ENCODE peak calls at places on chromosomes 12 and 14, in six cellular contexts. E is left lung, Y is upper lobe of right lung, J is GM13976, L is lung, F is right atrium auricular region. N is an unnamed sample.

GRCh38 chr12:5586201-5586600 is 154.3 kb downstream of the NTF3 start:
- DNase-seq in J (no peak), L (no peak), E (no peak), F (no peak), Y (no peak), N (no peak)

GRCh38 chr12:6819069-6820030 is 2.3 kb upstream of the GPR162 start:
- DNase-seq in Y (no peak), E (no peak), L (no peak), F (no peak), J (no peak), N (no peak)

GRCh38 chr12:12992418-12993175 is 7.5 kb downstream of the HEBP1 start:
- DNase-seq in E (no peak), J (no peak), F (peak; percentile 80), Y (peak; percentile 73), L (peak; percentile 59), N (peak; percentile 87)

GRCh38 chr12:52023976-52024688 is 17.4 kb downstream of the TAMALIN start:
- DNase-seq in L (no peak), E (no peak), Y (no peak), F (no peak), J (no peak), N (no peak)

GRCh38 chr14:56742391-56742790 is 67.9 kb downstream of the OTX2 start:
- DNase-seq in J (no peak), F (no peak), Y (no peak), E (no peak), L (no peak), N (no peak)

GRCh38 chr12:54993181-54993835 is 8.7 kb upstream of the TESPA1 start:
- DNase-seq in E (no peak), F (no peak), L (peak; percentile 48), J (peak; percentile 61), Y (no peak), N (peak; percentile 20)

GRCh38 chr14:103207038-103207403 is 83.8 kb downstream of the TNFAIP2 start:
- DNase-seq in J (no peak), E (no peak), Y (peak; percentile 82), F (peak; percentile 88), L (peak; percentile 66), N (peak; percentile 83)

GRCh38 chr12:75315518-75315917 is 14.6 kb downstream of the CAPS2 start:
- DNase-seq in Y (no peak), L (no peak), F (no peak), J (no peak), E (no peak), N (no peak)

GRCh38 chr12:127165567-127166392 is 1101.2 kb upstream of the TMEM132C start:
- DNase-seq in F (peak; percentile 84), J (peak; percentile 67), E (peak; percentile 93), L (peak; percentile 77), Y (peak; percentile 93), N (peak; percentile 81)

GRCh38 chr12:7609051-7609450 is 56.7 kb downstream of the APOBEC1 start:
- DNase-seq in F (no peak), Y (no peak), E (no peak), L (no peak), J (no peak), N (no peak)

GRCh38 chr12:30884804-30885203 is 41.7 kb upstream of the TSPAN11 start:
- DNase-seq in Y (no peak), J (no peak), F (no peak), E (no peak), L (no peak), N (no peak)

GRCh38 chr14:59283380-59283779 is 94.9 kb downstream of the DAAM1 start:
- DNase-seq in Y (no peak), L (no peak), F (no peak), J (no peak), E (no peak), N (no peak)

GRCh38 chr12:46795988-46796387 is 29.8 kb downstream of the SLC38A4 start:
- DNase-seq in J (no peak), F (no peak), L (no peak), Y (no peak), E (no peak), N (no peak)

GRCh38 chr12:132835076-132835870 is 6.6 kb upstream of the GOLGA3 start:
- DNase-seq in Y (no peak), J (no peak), L (no peak), E (no peak), F (no peak), N (no peak)

GRCh38 chr14:33475623-33476022 is 475.3 kb downstream of the EGLN3 start:
- DNase-seq in E (no peak), F (no peak), Y (no peak), L (no peak), J (no peak), N (no peak)

GRCh38 chr14:90111895-90112534 is 50.2 kb downstream of the KCNK13 start:
- DNase-seq in J (no peak), L (no peak), F (no peak), Y (no peak), E (no peak), N (no peak)

GRCh38 chr14:53306267-53306721 is 153.2 kb upstream of the DDHD1 start:
- DNase-seq in E (no peak), Y (peak; percentile 65), L (peak; percentile 39), F (no peak), J (peak; percentile 22), N (peak; percentile 48)

GRCh38 chr14:61102549-61103466 is 121.8 kb downstream of the SLC38A6 start:
- DNase-seq in F (no peak), J (no peak), L (no peak), E (no peak), Y (no peak), N (no peak)

GRCh38 chr14:91223028-91223783 is 21.3 kb downstream of the GPR68 start:
- DNase-seq in E (no peak), J (no peak), Y (no peak), F (no peak), L (no peak), N (no peak)

DNA sequence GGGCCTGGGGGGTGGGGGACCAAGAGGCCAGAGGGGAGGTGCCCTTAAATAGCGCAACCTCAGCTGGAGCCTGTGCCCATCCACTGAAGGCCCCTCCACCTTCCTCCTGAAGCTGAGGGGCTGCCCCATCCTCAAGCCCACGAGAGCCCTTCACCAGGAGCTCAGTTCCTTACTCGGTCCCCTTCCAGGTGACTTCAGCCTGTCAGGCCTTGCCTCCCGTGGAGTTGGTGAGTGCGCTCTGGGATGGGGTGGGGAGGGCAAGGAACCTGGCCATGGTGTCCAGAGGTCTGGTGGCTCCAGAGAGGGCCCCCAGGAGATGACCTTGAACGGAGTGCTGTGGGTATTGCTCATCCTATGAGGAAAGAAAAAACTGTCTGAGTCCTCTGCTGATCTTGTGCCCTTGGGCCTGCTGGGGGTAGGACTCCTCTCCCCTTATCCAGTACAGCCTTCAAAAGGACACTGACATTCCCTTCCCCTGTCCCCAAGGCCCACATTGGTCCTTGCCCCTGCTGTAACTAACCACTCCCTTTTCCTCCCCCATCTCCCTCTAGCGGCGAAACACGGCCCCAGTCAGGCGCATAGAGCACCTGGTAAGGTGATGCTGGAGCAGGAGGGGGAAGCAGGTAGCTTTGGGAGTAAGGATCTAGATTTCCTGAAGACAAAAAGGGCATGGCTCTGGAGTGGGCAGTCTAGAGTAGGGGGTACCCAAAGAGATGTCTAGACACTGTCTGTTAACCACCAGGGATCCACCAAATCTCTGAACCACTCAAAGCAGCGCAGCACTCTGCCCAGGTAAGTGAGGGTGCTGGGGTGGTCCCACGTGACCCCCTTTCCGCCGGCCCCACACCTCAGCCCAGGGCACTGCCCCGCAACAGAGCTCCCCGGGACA is 3.6 kb downstream of the TNS2 start:
- DNase-seq in F (no peak), Y (peak; percentile 86), E (no peak), J (no peak), L (peak; percentile 84), N (no peak)
- TF ChIP-seq CTCF in F (peak; percentile 75), Y (peak; percentile 67), E (peak; percentile 37), J (peak; percentile 64), L (peak; percentile 22), N (peak; percentile 64)

GRCh38 chr14:35533357-35534129 is 421 bp upstream of the INSM2 start:
- DNase-seq in L (peak; percentile 30), J (peak; percentile 81), Y (peak; percentile 80), F (no peak), E (peak; percentile 89), N (no peak)

GRCh38 chr14:35532783-35533356 is 1.1 kb upstream of the INSM2 start:
- DNase-seq in F (no peak), J (no peak), L (no peak), E (no peak), Y (no peak), N (no peak)

GRCh38 chr14:35534884-35535793 is 1.2 kb downstream of the INSM2 start:
- DNase-seq in F (no peak), J (peak; percentile 90), L (peak; percentile 60), E (peak; percentile 88), Y (peak; percentile 82), N (peak; percentile 12)

GRCh38 chr14:35535794-35536112 is 1.8 kb downstream of the INSM2 start:
- DNase-seq in Y (no peak), F (no peak), E (no peak), L (no peak), J (no peak), N (no peak)

GRCh38 chr14:35534130-35534883 is at the start of gene INSM2:
- DNase-seq in Y (peak; percentile 66), J (peak; percentile 33), L (no peak), F (no peak), E (peak; percentile 74), N (no peak)
- TF ChIP-seq CTCF in Y (no peak), J (no peak), L (no peak), F (no peak), E (no peak), N (no peak)

DNA sequence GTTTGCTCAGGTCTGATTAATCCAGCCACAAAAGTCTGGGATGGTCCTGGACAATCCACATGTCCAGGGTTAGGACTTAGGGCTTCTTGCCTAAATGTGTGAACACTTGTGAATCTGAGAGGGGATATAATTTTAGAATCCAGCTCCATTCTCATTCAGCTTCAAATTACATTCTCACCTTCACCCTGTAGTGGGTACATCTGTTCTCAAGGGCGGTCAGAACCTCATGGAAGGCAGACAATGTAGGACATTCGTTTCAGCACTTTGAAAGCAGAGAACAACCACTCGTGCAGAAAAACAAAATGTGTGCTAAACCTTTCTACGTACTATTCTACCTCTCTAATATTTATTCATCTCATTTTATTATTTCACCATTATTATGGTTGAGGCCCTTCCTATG is 1.2 kb downstream of the TMEM229B start:
- DNase-seq in L (no peak), Y (no peak), E (no peak), J (no peak), F (no peak), N (no peak)
- TF ChIP-seq CTCF in L (no peak), Y (no peak), E (no peak), J (no peak), F (no peak), N (no peak)

DNA sequence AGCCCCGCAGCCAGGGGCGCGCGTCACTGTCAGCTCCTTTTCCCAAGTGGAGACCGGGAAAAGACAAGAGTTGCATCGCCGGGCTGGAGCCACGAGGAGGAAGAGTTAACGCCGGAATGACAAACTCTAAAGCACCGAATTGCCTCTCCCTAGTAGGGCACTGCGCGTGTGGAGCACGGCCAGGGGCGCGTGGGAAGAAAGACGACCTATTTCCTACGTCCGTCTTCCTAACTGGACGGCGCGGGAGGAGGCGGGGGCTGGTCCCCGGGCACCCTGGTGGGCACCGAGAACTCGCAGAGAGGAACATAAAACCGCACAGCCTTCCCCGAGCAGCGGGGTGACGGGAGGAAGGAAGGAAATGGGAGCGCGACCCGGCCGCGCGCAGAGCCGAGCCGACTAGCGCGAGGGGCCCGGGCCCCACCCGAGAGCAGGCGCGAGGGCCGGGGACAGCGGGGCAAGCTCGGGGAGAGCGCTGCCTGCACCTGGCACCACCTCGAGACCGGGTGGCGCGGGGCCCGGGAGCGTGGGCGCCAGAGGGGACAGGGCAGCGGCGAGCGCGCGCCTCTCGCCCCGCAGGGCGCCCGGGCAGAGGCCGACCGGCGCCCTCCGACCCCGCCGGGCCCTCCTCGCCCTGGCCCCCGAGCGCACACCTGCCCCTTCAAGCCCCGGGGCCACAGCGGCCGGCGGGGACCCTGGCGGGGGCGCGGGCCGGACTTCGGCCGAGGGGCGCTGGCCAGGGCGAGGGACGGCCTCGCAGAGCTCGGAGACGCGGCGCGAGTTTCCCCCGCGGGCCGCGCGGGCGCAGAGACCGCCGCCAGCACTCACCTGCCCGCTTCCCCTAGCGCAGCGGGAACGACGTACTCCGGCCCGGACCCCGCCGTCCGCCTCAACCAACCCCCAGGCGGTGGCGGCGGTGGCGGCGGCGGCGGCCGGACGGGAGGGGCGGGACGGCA is 480 bp downstream of the SETD3 start:
- DNase-seq in Y (peak; percentile 91), F (peak; percentile 70), E (peak; percentile 89), L (peak; percentile 68), J (peak; percentile 64), N (no peak)
- TF ChIP-seq CTCF in Y (no peak), F (peak; percentile 46), E (no peak), L (no peak), J (no peak), N (peak; percentile 14)

N was measured in AG09319.